ENCODE peak calls at places on chromosomes 3 and 15, in eight cellular contexts. R is A549; H is CD8-positive, alpha-beta T cell; I is WTC11; J is SK-N-SH; M is fibroblast of pulmonary artery; L is brain microvascular endothelial cell; Y is astrocyte of the cerebellum. W is an unnamed sample.

GRCh38 chr15:63232943-63233342 is 43.5 kb downstream of the RAB8B start:
- DNase-seq in J (no peak), R (no peak), L (no peak), I (no peak), H (no peak), M (peak), Y (no peak), W (peak)

GRCh38 chr15:61342390-61342789 is 113.3 kb upstream of the RORA start:
- DNase-seq in Y (no peak), M (no peak), L (no peak), R (no peak), I (no peak), H (no peak), J (no peak), W (no peak)

GRCh38 chr15:83843511-83843910 is 189.6 kb downstream of the ADAMTSL3 start:
- DNase-seq in M (peak), R (no peak), L (no peak), J (no peak), I (no peak), Y (peak), H (no peak), W (peak)

GRCh38 chr15:31308185-31308639 is 18.4 kb upstream of the KLF13 start:
- DNase-seq in L (no peak), R (no peak), Y (no peak), I (peak), M (no peak), H (no peak), J (no peak), W (no peak)

GRCh38 chr3:169558371-169558770 is 105.1 kb downstream of the MECOM start:
- DNase-seq in Y (no peak), H (no peak), L (no peak), J (no peak), I (no peak), M (no peak), R (no peak), W (no peak)

GRCh38 chr15:90160781-90161727 is 40.1 kb upstream of the SEMA4B start:
- DNase-seq in M (no peak), R (peak), L (no peak), J (no peak), I (peak), H (no peak), Y (no peak), W (no peak)

GRCh38 chr3:46021516-46021915 is 5.8 kb downstream of the XCR1 start:
- DNase-seq in H (no peak), I (no peak), R (no peak), J (no peak), M (no peak), L (no peak), Y (no peak), W (no peak)

GRCh38 chr3:149395107-149396089 is 17.9 kb upstream of the TM4SF1 start:
- DNase-seq in I (no peak), M (peak), Y (no peak), L (peak), H (no peak), J (no peak), R (peak), W (peak)

DNA sequence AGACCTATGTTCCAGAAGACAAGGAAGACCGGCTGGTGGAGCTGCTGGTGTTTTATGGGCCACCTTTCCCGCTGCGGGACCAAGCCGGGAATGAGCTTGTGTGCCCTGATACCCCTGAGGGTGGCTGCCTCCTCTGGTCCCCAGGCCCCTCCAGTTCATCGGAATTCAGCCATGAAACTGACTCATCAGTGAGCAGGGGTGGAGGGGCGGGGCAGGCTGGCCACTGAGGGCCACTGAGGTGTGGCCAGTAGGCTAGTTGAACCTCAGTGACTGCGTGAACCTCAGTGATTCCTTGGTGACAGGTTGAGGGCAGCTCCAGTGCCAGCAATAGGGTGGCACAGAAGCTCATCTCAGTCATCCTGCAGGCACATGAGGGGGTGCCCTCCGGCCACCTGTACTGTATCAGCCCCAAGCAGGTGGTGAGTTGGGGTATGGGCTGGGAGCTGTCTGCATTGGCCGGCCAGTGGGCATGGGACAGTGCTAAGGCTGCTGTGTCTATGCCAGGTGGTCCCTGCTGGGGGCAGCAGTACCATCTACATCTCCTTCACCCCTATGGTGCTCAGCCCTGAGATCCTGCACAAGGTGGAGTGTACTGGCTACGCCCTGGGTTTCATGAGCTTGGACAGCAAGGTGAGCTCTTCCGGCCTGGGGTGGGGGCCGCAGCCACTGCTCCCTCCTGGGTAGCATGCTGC is 20.3 kb downstream of the ACAA1 start:
- DNase-seq in M (no peak), H (no peak), Y (no peak), L (no peak), J (no peak), R (no peak), I (peak), W (no peak)
- TF ChIP-seq CTCF in M (no peak), H (no peak), Y (no peak), L (peak), J (no peak), R (no peak), I (no peak), W (no peak)

GRCh38 chr3:197259096-197259495 is 39.3 kb downstream of the DLG1 start:
- DNase-seq in H (no peak), R (no peak), Y (no peak), M (no peak), L (no peak), I (no peak), J (no peak), W (no peak)

GRCh38 chr3:197257711-197258110 is 40.7 kb downstream of the DLG1 start:
- DNase-seq in I (no peak), R (no peak), Y (no peak), L (no peak), M (no peak), J (no peak), H (no peak), W (no peak)

GRCh38 chr3:197261164-197261509 is 37.3 kb downstream of the DLG1 start:
- DNase-seq in R (no peak), J (no peak), M (no peak), Y (no peak), H (no peak), I (no peak), L (no peak), W (no peak)

GRCh38 chr3:197258168-197258755 is 40.1 kb downstream of the DLG1 start:
- DNase-seq in R (no peak), M (no peak), I (no peak), H (no peak), J (no peak), Y (no peak), L (no peak), W (no peak)

DNA sequence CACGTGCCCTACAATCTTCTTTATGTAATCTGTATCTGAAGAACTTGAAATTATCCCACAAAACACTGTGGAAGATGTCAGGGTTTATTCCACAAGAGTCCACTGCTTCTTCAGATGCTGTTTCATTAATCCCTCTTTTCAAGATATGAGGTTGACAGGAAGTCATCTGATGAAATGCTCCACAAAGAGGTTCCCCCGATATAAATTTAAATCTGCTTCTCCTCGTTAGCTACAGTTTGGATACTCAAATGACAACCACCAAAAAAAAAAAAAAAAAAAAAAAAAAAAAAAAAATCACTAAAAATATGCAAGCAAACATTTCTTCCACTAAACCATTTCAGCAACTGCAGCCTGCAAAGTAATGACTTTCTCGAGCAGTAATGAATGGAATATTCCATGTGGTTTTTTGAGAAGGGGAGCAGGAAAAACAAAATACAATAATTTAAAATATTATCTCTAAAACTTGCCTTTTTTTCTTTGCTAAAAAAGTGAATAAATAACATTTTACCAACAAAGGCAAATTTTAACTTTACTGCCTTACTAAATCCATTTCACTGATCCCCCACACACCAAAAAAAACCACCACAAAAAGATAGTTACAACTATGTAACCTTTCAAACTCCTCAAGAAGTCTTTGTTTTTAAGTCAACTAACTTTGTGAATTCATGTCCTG is 37.8 kb downstream of the DLG1 start:
- DNase-seq in L (no peak), M (no peak), Y (no peak), I (no peak), R (no peak), J (no peak), H (no peak), W (no peak)
- TF ChIP-seq CTCF in L (no peak), M (no peak), Y (no peak), I (no peak), R (no peak), J (no peak), H (no peak), W (no peak)

GRCh38 chr3:2098398-2099027 is at the start of gene CNTN4:
- DNase-seq in J (peak), H (no peak), Y (peak), I (no peak), M (no peak), L (no peak), R (peak), W (peak)
- TF ChIP-seq CTCF in J (no peak), H (no peak), Y (peak), I (no peak), M (no peak), L (no peak), R (no peak), W (no peak)

GRCh38 chr3:72655758-72656157 is 192.5 kb downstream of the SHQ1 start:
- DNase-seq in H (no peak), L (no peak), J (no peak), M (no peak), Y (no peak), I (peak), R (no peak), W (no peak)
- TF ChIP-seq CTCF in H (no peak), L (peak), J (peak), M (no peak), Y (peak), I (peak), R (no peak), W (peak)

DNA sequence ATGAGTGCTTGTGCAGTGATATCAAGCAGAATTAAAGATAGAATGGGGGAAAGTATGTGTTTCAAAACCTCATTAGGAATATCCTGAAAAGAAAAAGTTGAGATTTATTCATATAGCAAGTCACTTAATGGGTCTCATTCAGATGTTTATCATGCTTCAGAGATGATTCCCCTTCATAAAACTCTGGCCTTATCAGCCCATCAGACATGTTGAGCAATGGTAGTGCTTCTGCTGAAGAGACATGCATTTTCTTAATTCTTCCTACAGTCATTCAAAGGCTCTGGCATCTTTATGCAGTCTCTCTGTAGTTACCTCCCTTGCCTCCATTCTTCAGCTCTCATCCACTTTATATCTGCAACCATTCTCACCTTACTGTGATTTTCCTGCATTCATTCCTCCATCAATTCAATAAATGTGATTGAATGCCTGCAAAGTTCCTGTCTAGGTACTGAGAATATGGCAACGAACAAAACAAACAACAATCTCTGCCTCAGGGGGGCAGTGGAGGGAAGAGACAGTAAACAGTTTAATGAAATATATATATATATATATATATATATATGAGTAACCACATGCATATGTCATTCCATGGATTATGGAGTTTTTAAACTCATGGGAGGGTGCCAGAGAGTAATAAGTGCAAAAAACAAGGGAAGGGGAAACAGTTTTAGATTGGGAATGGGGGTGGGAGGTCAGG is 138.5 kb downstream of the NECTIN3 start:
- DNase-seq in L (peak), Y (no peak), J (no peak), I (no peak), H (no peak), R (no peak), M (peak), W (no peak)
- TF ChIP-seq CTCF in L (no peak), Y (no peak), J (peak), I (no peak), H (no peak), R (no peak), M (peak), W (no peak)

GRCh38 chr3:179410317-179410716 is 41.0 kb downstream of the GNB4 start:
- DNase-seq in M (peak), L (peak), I (no peak), Y (no peak), H (no peak), R (no peak), J (no peak), W (no peak)
- TF ChIP-seq CTCF in M (no peak), L (peak), I (no peak), Y (no peak), H (no peak), R (no peak), J (peak), W (no peak)

DNA sequence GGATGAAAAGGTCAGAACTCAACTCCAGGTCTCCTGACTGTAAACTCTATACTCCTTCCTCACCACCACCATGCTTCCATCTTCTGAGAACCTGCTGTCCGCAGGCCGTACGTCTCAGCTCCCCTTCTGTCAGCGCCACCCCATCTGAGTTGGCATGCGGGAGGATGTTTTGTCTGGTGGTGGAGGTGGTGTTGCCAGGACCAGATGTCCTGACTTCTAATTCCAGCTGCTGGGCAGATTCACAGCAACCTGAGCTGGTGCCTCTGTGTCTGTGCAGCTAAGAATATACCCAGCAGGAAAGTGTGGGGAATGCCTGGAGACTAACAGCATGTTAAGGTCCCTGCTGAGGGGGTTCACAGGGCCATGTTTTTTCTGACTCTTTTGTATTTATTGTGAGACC is 23.2 kb downstream of the PLA1A start:
- DNase-seq in J (no peak), I (no peak), M (no peak), Y (no peak), H (no peak), R (no peak), L (no peak), W (no peak)
- TF ChIP-seq CTCF in J (no peak), I (no peak), M (no peak), Y (no peak), H (no peak), R (no peak), L (no peak), W (no peak)

DNA sequence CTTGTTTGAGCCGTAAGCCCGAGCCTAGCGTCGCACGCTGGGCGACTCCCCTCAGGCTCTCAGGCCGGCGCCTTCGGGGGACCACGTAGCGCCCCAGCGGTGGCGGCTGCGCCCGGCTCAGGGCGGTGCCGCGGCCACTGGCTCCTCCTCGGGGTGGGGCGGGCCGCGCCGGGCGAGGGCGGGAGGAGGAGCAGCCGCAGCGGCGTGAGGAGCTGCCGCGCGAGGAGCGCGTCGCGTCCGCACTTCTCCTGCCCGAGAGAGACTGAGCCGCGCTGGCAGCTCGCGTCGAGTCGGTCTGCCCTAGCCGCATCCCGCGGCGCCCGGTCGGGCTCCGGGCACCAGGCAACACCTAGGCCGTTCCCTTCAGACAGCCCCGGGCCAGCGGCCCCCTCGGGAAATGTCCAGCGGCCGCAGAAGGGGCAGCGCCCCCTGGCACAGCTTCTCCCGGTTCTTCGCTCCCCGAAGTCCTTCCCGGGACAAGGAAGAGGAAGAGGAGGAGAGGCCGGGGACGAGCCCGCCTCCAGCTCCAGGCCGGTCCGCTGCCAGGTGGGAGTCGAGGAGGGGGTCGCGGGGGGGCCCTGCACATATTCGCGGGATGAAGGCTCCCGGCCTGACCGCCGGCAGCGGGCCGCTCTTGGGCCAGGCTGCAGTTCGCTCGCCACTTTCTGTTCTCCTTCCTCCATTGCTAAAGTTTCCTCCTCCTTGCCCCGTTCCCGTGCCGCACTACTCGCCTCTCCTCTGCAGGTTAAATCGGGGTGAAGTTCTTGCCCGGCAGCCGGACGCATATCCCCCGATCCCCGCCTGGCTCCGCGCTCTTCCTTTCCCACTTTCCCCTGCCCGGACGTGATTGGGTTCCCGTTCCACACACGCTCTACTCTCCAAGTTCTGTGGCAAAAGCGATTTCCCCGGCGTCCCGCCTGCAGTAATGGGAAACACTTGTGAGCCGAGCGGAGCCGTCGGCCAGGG is at the start of gene CRYBG3:
- DNase-seq in J (peak), I (peak), R (peak), Y (peak), H (peak), L (peak), M (peak), W (peak)
- TF ChIP-seq CTCF in J (peak), I (no peak), R (peak), Y (peak), H (no peak), L (peak), M (peak), W (peak)

W was measured in cardiac muscle cell.